ENCODE peak calls at places on chromosomes 4 and X, in ten cellular contexts. One of them, this sample, is unnamed.

GRCh38 chr4:83831588-83831987 is 295.7 kb downstream of the GPAT3 start:
- DNase-seq in mucosa of descending colon: no peak
- DNase-seq in lower lobe of right lung: no peak
- DNase-seq in fibroblast of the aortic adventitia: peak
- DNase-seq in astrocyte of the spinal cord: no peak
- DNase-seq in lower leg skin: no peak
- DNase-seq in progenitor cell of endocrine pancreas: no peak
- DNase-seq in fibroblast of mammary gland: peak
- DNase-seq in AG09309: no peak
- DNase-seq in H9: no peak
- DNase-seq in this sample: no peak

GRCh38 chr4:37977471-37978452 is 17.6 kb downstream of the PTTG2 start:
- DNase-seq in mucosa of descending colon: peak
- DNase-seq in lower lobe of right lung: peak
- DNase-seq in fibroblast of the aortic adventitia: peak
- DNase-seq in astrocyte of the spinal cord: peak
- DNase-seq in lower leg skin: peak
- DNase-seq in progenitor cell of endocrine pancreas: peak
- DNase-seq in fibroblast of mammary gland: peak
- DNase-seq in AG09309: peak
- DNase-seq in H9: no peak
- DNase-seq in this sample: peak

GRCh38 chr4:177485528-177485927 is 43.3 kb upstream of the AGA start:
- DNase-seq in mucosa of descending colon: no peak
- DNase-seq in lower lobe of right lung: no peak
- DNase-seq in fibroblast of the aortic adventitia: peak
- DNase-seq in astrocyte of the spinal cord: peak
- DNase-seq in lower leg skin: no peak
- DNase-seq in progenitor cell of endocrine pancreas: no peak
- DNase-seq in fibroblast of mammary gland: peak
- DNase-seq in AG09309: no peak
- DNase-seq in H9: no peak
- DNase-seq in this sample: no peak

GRCh38 chrX:1421433-1422134 is 29.7 kb upstream of the SLC25A6 start:
- DNase-seq in mucosa of descending colon: no peak
- DNase-seq in lower lobe of right lung: peak
- DNase-seq in fibroblast of the aortic adventitia: no peak
- DNase-seq in astrocyte of the spinal cord: no peak
- DNase-seq in lower leg skin: no peak
- DNase-seq in progenitor cell of endocrine pancreas: no peak
- DNase-seq in fibroblast of mammary gland: peak
- DNase-seq in AG09309: no peak
- DNase-seq in H9: no peak
- DNase-seq in this sample: no peak

GRCh38 chr4:2433609-2434350 is 15.0 kb downstream of the CFAP99 start:
- DNase-seq in mucosa of descending colon: no peak
- DNase-seq in lower lobe of right lung: peak
- DNase-seq in fibroblast of the aortic adventitia: no peak
- DNase-seq in astrocyte of the spinal cord: no peak
- DNase-seq in lower leg skin: no peak
- DNase-seq in progenitor cell of endocrine pancreas: no peak
- DNase-seq in fibroblast of mammary gland: no peak
- DNase-seq in AG09309: no peak
- DNase-seq in H9: peak
- DNase-seq in this sample: no peak

GRCh38 chr4:186840222-186840701 is 116.6 kb upstream of the FAT1 start:
- DNase-seq in mucosa of descending colon: no peak
- DNase-seq in lower lobe of right lung: no peak
- DNase-seq in fibroblast of the aortic adventitia: peak
- DNase-seq in astrocyte of the spinal cord: no peak
- DNase-seq in lower leg skin: no peak
- DNase-seq in progenitor cell of endocrine pancreas: no peak
- DNase-seq in fibroblast of mammary gland: peak
- DNase-seq in AG09309: no peak
- DNase-seq in H9: no peak
- DNase-seq in this sample: no peak

GRCh38 chrX:154327026-154327820 is 31.6 kb downstream of the TKTL1 start:
- DNase-seq in mucosa of descending colon: no peak
- DNase-seq in lower lobe of right lung: no peak
- DNase-seq in fibroblast of the aortic adventitia: peak
- DNase-seq in astrocyte of the spinal cord: peak
- DNase-seq in lower leg skin: no peak
- DNase-seq in progenitor cell of endocrine pancreas: no peak
- DNase-seq in fibroblast of mammary gland: no peak
- DNase-seq in AG09309: peak
- DNase-seq in H9: no peak
- DNase-seq in this sample: no peak

GRCh38 chr4:8409271-8410065 is 31.1 kb downstream of the ACOX3 start:
- DNase-seq in mucosa of descending colon: peak
- DNase-seq in lower lobe of right lung: peak
- DNase-seq in fibroblast of the aortic adventitia: peak
- DNase-seq in astrocyte of the spinal cord: peak
- DNase-seq in lower leg skin: no peak
- DNase-seq in progenitor cell of endocrine pancreas: no peak
- DNase-seq in fibroblast of mammary gland: peak
- DNase-seq in AG09309: no peak
- DNase-seq in H9: no peak
- DNase-seq in this sample: no peak

GRCh38 chr4:98838977-98839618 is 89.8 kb downstream of the EIF4E start:
- DNase-seq in mucosa of descending colon: no peak
- DNase-seq in lower lobe of right lung: no peak
- DNase-seq in fibroblast of the aortic adventitia: peak
- DNase-seq in astrocyte of the spinal cord: peak
- DNase-seq in lower leg skin: no peak
- DNase-seq in progenitor cell of endocrine pancreas: no peak
- DNase-seq in fibroblast of mammary gland: peak
- DNase-seq in AG09309: no peak
- DNase-seq in H9: no peak
- DNase-seq in this sample: no peak

GRCh38 chr4:138405439-138405838 is 163.3 kb upstream of the SLC7A11 start:
- DNase-seq in mucosa of descending colon: no peak
- DNase-seq in lower lobe of right lung: no peak
- DNase-seq in fibroblast of the aortic adventitia: peak
- DNase-seq in astrocyte of the spinal cord: no peak
- DNase-seq in lower leg skin: no peak
- DNase-seq in progenitor cell of endocrine pancreas: no peak
- DNase-seq in fibroblast of mammary gland: no peak
- DNase-seq in AG09309: no peak
- DNase-seq in H9: no peak
- DNase-seq in this sample: no peak

GRCh38 chr4:84545093-84545492 is 37.8 kb upstream of the CDS1 start:
- DNase-seq in mucosa of descending colon: no peak
- DNase-seq in lower lobe of right lung: no peak
- DNase-seq in fibroblast of the aortic adventitia: no peak
- DNase-seq in astrocyte of the spinal cord: no peak
- DNase-seq in lower leg skin: no peak
- DNase-seq in progenitor cell of endocrine pancreas: no peak
- DNase-seq in fibroblast of mammary gland: no peak
- DNase-seq in AG09309: no peak
- DNase-seq in H9: no peak
- DNase-seq in this sample: no peak

GRCh38 chr4:24624381-24624780 is 40.0 kb upstream of the DHX15 start:
- DNase-seq in mucosa of descending colon: no peak
- DNase-seq in lower lobe of right lung: no peak
- DNase-seq in fibroblast of the aortic adventitia: no peak
- DNase-seq in astrocyte of the spinal cord: no peak
- DNase-seq in lower leg skin: no peak
- DNase-seq in progenitor cell of endocrine pancreas: no peak
- DNase-seq in fibroblast of mammary gland: no peak
- DNase-seq in AG09309: no peak
- DNase-seq in H9: no peak
- DNase-seq in this sample: no peak

GRCh38 chrX:110173192-110174175 is 144.4 kb downstream of the AMMECR1 start:
- DNase-seq in mucosa of descending colon: no peak
- DNase-seq in lower lobe of right lung: no peak
- DNase-seq in fibroblast of the aortic adventitia: peak
- DNase-seq in astrocyte of the spinal cord: no peak
- DNase-seq in lower leg skin: no peak
- DNase-seq in progenitor cell of endocrine pancreas: no peak
- DNase-seq in fibroblast of mammary gland: peak
- DNase-seq in AG09309: no peak
- DNase-seq in H9: no peak
- DNase-seq in this sample: no peak

GRCh38 chr4:54904953-54905352 is 220.4 kb downstream of the KDR start:
- DNase-seq in mucosa of descending colon: no peak
- DNase-seq in lower lobe of right lung: no peak
- DNase-seq in fibroblast of the aortic adventitia: no peak
- DNase-seq in astrocyte of the spinal cord: no peak
- DNase-seq in lower leg skin: no peak
- DNase-seq in progenitor cell of endocrine pancreas: no peak
- DNase-seq in fibroblast of mammary gland: no peak
- DNase-seq in AG09309: no peak
- DNase-seq in H9: no peak
- DNase-seq in this sample: no peak

GRCh38 chr4:151014521-151015457 is at the start of gene LRBA:
- DNase-seq in mucosa of descending colon: peak
- DNase-seq in lower lobe of right lung: peak
- DNase-seq in fibroblast of the aortic adventitia: peak
- DNase-seq in astrocyte of the spinal cord: peak
- DNase-seq in lower leg skin: peak
- DNase-seq in progenitor cell of endocrine pancreas: peak
- DNase-seq in fibroblast of mammary gland: peak
- DNase-seq in AG09309: no peak
- DNase-seq in H9: peak
- DNase-seq in this sample: peak

GRCh38 chr4:169379688-169380087 is 108.9 kb upstream of the SH3RF1 start:
- DNase-seq in mucosa of descending colon: no peak
- DNase-seq in lower lobe of right lung: no peak
- DNase-seq in fibroblast of the aortic adventitia: no peak
- DNase-seq in astrocyte of the spinal cord: no peak
- DNase-seq in lower leg skin: no peak
- DNase-seq in progenitor cell of endocrine pancreas: no peak
- DNase-seq in fibroblast of mammary gland: no peak
- DNase-seq in AG09309: no peak
- DNase-seq in H9: no peak
- DNase-seq in this sample: no peak
- TF ChIP-seq CTCF in mucosa of descending colon: no peak
- TF ChIP-seq CTCF in lower lobe of right lung: no peak
- TF ChIP-seq CTCF in fibroblast of the aortic adventitia: no peak
- TF ChIP-seq CTCF in astrocyte of the spinal cord: no peak
- TF ChIP-seq CTCF in lower leg skin: no peak
- TF ChIP-seq CTCF in progenitor cell of endocrine pancreas: no peak
- TF ChIP-seq CTCF in fibroblast of mammary gland: no peak
- TF ChIP-seq CTCF in AG09309: no peak
- TF ChIP-seq CTCF in H9: no peak
- TF ChIP-seq CTCF in this sample: no peak

GRCh38 chrX:115679460-115679859 is 118.5 kb downstream of the PLS3 start:
- DNase-seq in mucosa of descending colon: no peak
- DNase-seq in lower lobe of right lung: no peak
- DNase-seq in fibroblast of the aortic adventitia: peak
- DNase-seq in astrocyte of the spinal cord: peak
- DNase-seq in lower leg skin: no peak
- DNase-seq in progenitor cell of endocrine pancreas: no peak
- DNase-seq in fibroblast of mammary gland: peak
- DNase-seq in AG09309: no peak
- DNase-seq in H9: no peak
- DNase-seq in this sample: no peak
- TF ChIP-seq CTCF in mucosa of descending colon: no peak
- TF ChIP-seq CTCF in lower lobe of right lung: peak
- TF ChIP-seq CTCF in fibroblast of the aortic adventitia: peak
- TF ChIP-seq CTCF in astrocyte of the spinal cord: peak
- TF ChIP-seq CTCF in lower leg skin: no peak
- TF ChIP-seq CTCF in progenitor cell of endocrine pancreas: peak
- TF ChIP-seq CTCF in fibroblast of mammary gland: peak
- TF ChIP-seq CTCF in AG09309: peak
- TF ChIP-seq CTCF in H9: peak
- TF ChIP-seq CTCF in this sample: no peak

DNA sequence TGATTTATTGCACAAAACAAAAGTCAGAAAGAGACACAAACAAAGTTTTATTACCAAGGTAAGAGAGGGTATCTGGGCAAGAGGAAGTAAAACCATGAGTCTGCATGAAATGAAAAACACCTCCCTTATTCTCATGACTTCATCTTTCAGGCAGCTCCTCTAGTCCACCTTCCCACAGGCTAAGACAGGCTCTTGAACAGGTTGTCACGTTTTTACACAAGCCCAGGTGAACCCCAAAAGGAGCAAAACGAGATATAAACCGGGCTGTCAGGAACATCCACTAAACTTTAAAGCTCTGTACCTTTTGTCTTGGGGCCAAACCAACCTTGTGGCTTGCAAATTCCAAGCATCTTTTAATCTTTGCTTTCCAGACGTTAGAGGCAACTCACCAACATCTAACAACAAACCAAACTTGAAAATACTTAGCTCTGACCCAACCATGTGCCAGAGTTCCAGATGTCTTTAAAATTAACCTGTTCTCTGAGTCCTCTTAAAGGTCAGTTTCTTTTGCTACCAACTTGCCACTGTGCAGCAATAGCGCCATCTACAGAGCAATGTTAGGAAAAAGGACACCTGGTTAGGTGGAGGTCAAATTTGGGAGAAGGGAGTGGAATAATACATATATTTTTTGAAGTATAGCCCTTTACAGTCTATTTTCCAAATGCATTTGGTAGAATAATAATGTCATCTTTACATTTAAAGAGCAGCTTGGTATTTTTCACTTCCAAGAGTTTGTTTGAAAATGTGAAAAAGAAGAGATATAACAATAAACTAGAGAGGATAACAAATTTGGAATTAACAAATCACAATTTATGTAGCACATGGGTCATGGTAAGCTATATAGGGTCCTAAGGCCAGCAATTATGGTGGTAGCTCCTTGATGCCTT is 73.1 kb downstream of the QRFPR start:
- DNase-seq in mucosa of descending colon: peak
- DNase-seq in lower lobe of right lung: no peak
- DNase-seq in fibroblast of the aortic adventitia: peak
- DNase-seq in astrocyte of the spinal cord: peak
- DNase-seq in lower leg skin: no peak
- DNase-seq in progenitor cell of endocrine pancreas: no peak
- DNase-seq in fibroblast of mammary gland: peak
- DNase-seq in AG09309: peak
- DNase-seq in H9: peak
- DNase-seq in this sample: no peak
- TF ChIP-seq CTCF in mucosa of descending colon: peak
- TF ChIP-seq CTCF in lower lobe of right lung: peak
- TF ChIP-seq CTCF in fibroblast of the aortic adventitia: peak
- TF ChIP-seq CTCF in astrocyte of the spinal cord: peak
- TF ChIP-seq CTCF in lower leg skin: no peak
- TF ChIP-seq CTCF in progenitor cell of endocrine pancreas: peak
- TF ChIP-seq CTCF in fibroblast of mammary gland: peak
- TF ChIP-seq CTCF in AG09309: peak
- TF ChIP-seq CTCF in H9: peak
- TF ChIP-seq CTCF in this sample: peak

DNA sequence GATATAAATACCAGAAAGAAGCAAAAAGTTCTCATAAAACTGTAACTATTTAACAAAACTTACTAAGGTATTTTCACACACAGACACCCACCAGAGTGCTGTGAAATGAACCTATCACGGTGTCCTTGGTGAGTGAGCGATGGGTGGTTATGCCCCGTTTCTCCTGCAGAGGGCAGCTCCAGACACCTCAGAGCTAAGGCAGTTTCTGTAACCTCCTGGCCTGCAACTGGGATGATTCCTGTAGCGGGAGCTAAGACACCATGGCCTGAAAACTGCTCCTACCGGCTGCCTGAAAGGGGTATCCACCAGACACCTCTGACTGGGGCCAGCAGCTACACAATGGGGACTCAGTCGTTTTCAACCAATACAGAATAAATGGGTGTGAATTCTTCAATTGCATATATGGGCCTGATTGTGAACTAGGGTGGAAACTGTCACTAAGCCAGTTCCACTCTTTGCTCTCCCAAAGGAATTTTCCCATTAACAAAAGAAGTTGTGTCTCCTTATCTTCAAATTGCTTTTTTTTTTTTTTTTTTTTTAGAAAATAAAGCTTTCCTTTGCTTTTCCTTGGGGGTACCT is 2375.8 kb upstream of the TENM3 start:
- DNase-seq in mucosa of descending colon: peak
- DNase-seq in lower lobe of right lung: peak
- DNase-seq in fibroblast of the aortic adventitia: no peak
- DNase-seq in astrocyte of the spinal cord: peak
- DNase-seq in lower leg skin: no peak
- DNase-seq in progenitor cell of endocrine pancreas: peak
- DNase-seq in fibroblast of mammary gland: peak
- DNase-seq in AG09309: no peak
- DNase-seq in H9: peak
- DNase-seq in this sample: peak
- TF ChIP-seq CTCF in mucosa of descending colon: peak
- TF ChIP-seq CTCF in lower lobe of right lung: peak
- TF ChIP-seq CTCF in fibroblast of the aortic adventitia: no peak
- TF ChIP-seq CTCF in astrocyte of the spinal cord: peak
- TF ChIP-seq CTCF in lower leg skin: no peak
- TF ChIP-seq CTCF in progenitor cell of endocrine pancreas: peak
- TF ChIP-seq CTCF in fibroblast of mammary gland: peak
- TF ChIP-seq CTCF in AG09309: peak
- TF ChIP-seq CTCF in H9: peak
- TF ChIP-seq CTCF in this sample: peak

This sample was measured in glutamatergic neuron.